ENCODE peak calls at places on chromosomes 2 and 18, in eight cellular contexts. D is BE2C, H is epithelial cell of esophagus, T is NCI-H2107, J is fibroblast of lung, N is hepatic stellate cell, M is COLO829, I is upper lobe of left lung. V is an unnamed sample.

GRCh38 chr2:191049728-191050639 is 36.0 kb upstream of the STAT1 start:
- DNase-seq in H (no peak), T (no peak), I (no peak), D (no peak), J (peak), N (peak), M (no peak), V (no peak)

GRCh38 chr2:200795044-200795443 is 16.7 kb upstream of the BZW1 start:
- DNase-seq in N (no peak), D (no peak), H (peak), I (peak), M (no peak), J (no peak), T (no peak), V (no peak)

GRCh38 chr2:32009479-32010256 is 1.1 kb downstream of the MEMO1 start:
- DNase-seq in I (peak), N (peak), H (peak), D (peak), J (peak), T (no peak), M (no peak), V (no peak)

GRCh38 chr2:55133467-55134315 is 83.4 kb upstream of the RTN4 start:
- DNase-seq in D (no peak), N (peak), M (peak), T (no peak), H (peak), I (peak), J (peak), V (peak)

GRCh38 chr18:4603955-4604354 is 148.8 kb upstream of the DLGAP1 start:
- DNase-seq in D (no peak), I (no peak), J (no peak), H (no peak), T (no peak), M (no peak), N (no peak), V (no peak)

GRCh38 chr2:229780856-229781773 is 66.8 kb upstream of the DNER start:
- DNase-seq in T (peak), I (no peak), D (no peak), H (peak), M (peak), J (peak), N (peak), V (peak)

GRCh38 chr2:60247471-60247870 is 306.0 kb downstream of the BCL11A start:
- DNase-seq in D (no peak), J (no peak), H (no peak), T (no peak), M (no peak), N (no peak), I (no peak), V (no peak)

GRCh38 chr2:191791953-191792560 is 54.8 kb downstream of the CAVIN2 start:
- DNase-seq in N (no peak), I (no peak), J (peak), H (no peak), D (no peak), T (no peak), M (no peak), V (no peak)

GRCh38 chr2:151552287-151552686 is 142.6 kb downstream of the RIF1 start:
- DNase-seq in M (no peak), H (no peak), I (no peak), J (no peak), D (no peak), T (no peak), N (no peak), V (no peak)

GRCh38 chr2:57965219-57965618 is 81.4 kb upstream of the VRK2 start:
- DNase-seq in M (peak), T (no peak), N (no peak), J (no peak), H (no peak), D (no peak), I (no peak), V (no peak)

GRCh38 chr2:9303528-9304225 is 97.1 kb downstream of the ASAP2 start:
- DNase-seq in M (no peak), D (no peak), H (no peak), N (no peak), I (no peak), T (no peak), J (no peak), V (no peak)

GRCh38 chr2:70937866-70938579 is 2.3 kb downstream of the ATP6V1B1 start:
- DNase-seq in J (no peak), M (no peak), N (no peak), D (no peak), I (no peak), H (no peak), T (no peak), V (no peak)

GRCh38 chr2:174939046-174939445 is 66.1 kb downstream of the CHN1 start:
- DNase-seq in T (no peak), D (no peak), I (no peak), H (peak), J (peak), N (no peak), M (peak), V (no peak)

GRCh38 chr2:102619414-102620319 is at the start of gene SLC9A2:
- DNase-seq in N (no peak), H (peak), M (no peak), J (peak), D (no peak), I (peak), T (no peak), V (no peak)

GRCh38 chr18:47775961-47776360 is 154.5 kb downstream of the SMAD2 start:
- DNase-seq in H (no peak), N (no peak), J (no peak), T (no peak), D (no peak), M (no peak), I (no peak), V (no peak)

GRCh38 chr2:219247678-219248642 is 2.7 kb downstream of the STK16 start:
- DNase-seq in I (peak), D (no peak), M (no peak), T (no peak), H (peak), N (no peak), J (no peak), V (no peak)

GRCh38 chr2:58959996-58960395 is 718.9 kb upstream of the FANCL start:
- DNase-seq in M (no peak), J (peak), N (no peak), H (no peak), T (no peak), I (no peak), D (peak), V (peak)

GRCh38 chr2:58436842-58437241 is 195.7 kb upstream of the FANCL start:
- DNase-seq in J (peak), I (no peak), T (no peak), N (no peak), H (peak), D (no peak), M (no peak), V (peak)

GRCh38 chr2:237184192-237184922 is 98.7 kb downstream of the COPS8 start:
- DNase-seq in T (no peak), H (peak), I (no peak), D (no peak), N (peak), J (peak), M (no peak), V (no peak)

GRCh38 chr18:11246466-11246865 is 97.1 kb upstream of the PIEZO2 start:
- DNase-seq in H (no peak), I (no peak), J (no peak), M (no peak), N (no peak), D (no peak), T (no peak), V (no peak)

GRCh38 chr2:119223521-119224390 is at the start of gene STEAP3:
- DNase-seq in I (peak), D (peak), M (peak), N (peak), H (peak), J (peak), T (peak), V (no peak)

GRCh38 chr2:72274284-72274869 is 126.7 kb upstream of the CYP26B1 start:
- DNase-seq in D (no peak), N (no peak), T (no peak), I (no peak), H (no peak), J (peak), M (no peak), V (no peak)

GRCh38 chr2:173760553-173760952 is 204.6 kb downstream of the SP3 start:
- DNase-seq in D (no peak), I (no peak), J (peak), M (no peak), N (no peak), T (no peak), H (no peak), V (no peak)

GRCh38 chr2:38572167-38572566 is 30.6 kb downstream of the HNRNPLL start:
- DNase-seq in D (no peak), H (peak), M (peak), J (peak), I (peak), T (no peak), N (peak), V (no peak)

GRCh38 chr18:10398571-10398970 is 55.9 kb upstream of the APCDD1 start:
- DNase-seq in I (no peak), J (peak), H (no peak), N (no peak), T (no peak), M (no peak), D (no peak), V (no peak)

GRCh38 chr2:175152242-175152641 is 15.8 kb downstream of the ATF2 start:
- DNase-seq in I (no peak), D (no peak), N (no peak), T (no peak), M (no peak), J (peak), H (peak), V (no peak)

GRCh38 chr2:41920812-41921211 is 127.0 kb upstream of the PKDCC start:
- DNase-seq in J (no peak), M (no peak), T (no peak), N (no peak), D (no peak), I (no peak), H (peak), V (no peak)

V was measured in retinal pigment epithelial cell.